ENCODE peak calls at places on chromosomes 7 and 10, in nine cellular contexts. One of them, this sample, is unnamed.

GRCh38 chr10:120336910-120337540 is 120.0 kb upstream of the PLPP4 start:
- DNase-seq in uterus: no peak
- DNase-seq in stomach: peak; percentile 73
- DNase-seq in small intestine: peak; percentile 48
- DNase-seq in A549: peak; percentile 49
- DNase-seq in fibroblast of pulmonary artery: peak; percentile 48
- DNase-seq in RWPE2: no peak
- DNase-seq in ascending aorta: peak; percentile 63
- DNase-seq in astrocyte of the cerebellum: peak; percentile 6
- DNase-seq in this sample: no peak

GRCh38 chr7:14436878-14437277 is 447.4 kb upstream of the ETV1 start:
- DNase-seq in stomach: no peak
- DNase-seq in fibroblast of pulmonary artery: no peak
- DNase-seq in ascending aorta: no peak
- DNase-seq in astrocyte of the cerebellum: no peak
- DNase-seq in A549: no peak
- DNase-seq in RWPE2: no peak
- DNase-seq in uterus: no peak
- DNase-seq in small intestine: no peak
- DNase-seq in this sample: no peak

GRCh38 chr7:24504871-24505270 is 68.4 kb upstream of the PALS2 start:
- DNase-seq in fibroblast of pulmonary artery: no peak
- DNase-seq in uterus: no peak
- DNase-seq in stomach: no peak
- DNase-seq in small intestine: no peak
- DNase-seq in astrocyte of the cerebellum: no peak
- DNase-seq in RWPE2: no peak
- DNase-seq in ascending aorta: no peak
- DNase-seq in A549: no peak
- DNase-seq in this sample: no peak

GRCh38 chr10:102235598-102235920 is 5.8 kb downstream of the PITX3 start:
- DNase-seq in ascending aorta: no peak
- DNase-seq in RWPE2: no peak
- DNase-seq in A549: peak; percentile 50
- DNase-seq in small intestine: peak; percentile 58
- DNase-seq in astrocyte of the cerebellum: no peak
- DNase-seq in uterus: no peak
- DNase-seq in stomach: no peak
- DNase-seq in fibroblast of pulmonary artery: no peak
- DNase-seq in this sample: no peak

GRCh38 chr10:78552261-78552811 is 516.4 kb upstream of the ZMIZ1 start:
- DNase-seq in RWPE2: no peak
- DNase-seq in ascending aorta: peak; percentile 79
- DNase-seq in A549: no peak
- DNase-seq in stomach: no peak
- DNase-seq in uterus: peak; percentile 94
- DNase-seq in fibroblast of pulmonary artery: peak; percentile 51
- DNase-seq in astrocyte of the cerebellum: peak; percentile 94
- DNase-seq in small intestine: no peak
- DNase-seq in this sample: peak; percentile 29

GRCh38 chr7:7577888-7578287 is 11.2 kb downstream of the MIOS start:
- DNase-seq in stomach: no peak
- DNase-seq in astrocyte of the cerebellum: no peak
- DNase-seq in fibroblast of pulmonary artery: no peak
- DNase-seq in RWPE2: no peak
- DNase-seq in uterus: no peak
- DNase-seq in small intestine: no peak
- DNase-seq in ascending aorta: no peak
- DNase-seq in A549: no peak
- DNase-seq in this sample: no peak

GRCh38 chr10:85187047-85187446 is 858.7 kb downstream of the CCSER2 start:
- DNase-seq in uterus: no peak
- DNase-seq in RWPE2: no peak
- DNase-seq in astrocyte of the cerebellum: no peak
- DNase-seq in A549: no peak
- DNase-seq in stomach: no peak
- DNase-seq in ascending aorta: no peak
- DNase-seq in fibroblast of pulmonary artery: no peak
- DNase-seq in small intestine: peak; percentile 2
- DNase-seq in this sample: no peak

GRCh38 chr7:54995631-54996340 is 23.0 kb upstream of the EGFR start:
- DNase-seq in fibroblast of pulmonary artery: peak; percentile 53
- DNase-seq in astrocyte of the cerebellum: no peak
- DNase-seq in RWPE2: no peak
- DNase-seq in stomach: no peak
- DNase-seq in ascending aorta: no peak
- DNase-seq in A549: peak; percentile 85
- DNase-seq in uterus: no peak
- DNase-seq in small intestine: peak; percentile 71
- DNase-seq in this sample: peak; percentile 59

GRCh38 chr7:45162311-45162845 is 4.8 kb downstream of the RAMP3 start:
- DNase-seq in stomach: no peak
- DNase-seq in RWPE2: peak; percentile 15
- DNase-seq in small intestine: no peak
- DNase-seq in ascending aorta: no peak
- DNase-seq in uterus: no peak
- DNase-seq in A549: no peak
- DNase-seq in fibroblast of pulmonary artery: no peak
- DNase-seq in astrocyte of the cerebellum: no peak
- DNase-seq in this sample: no peak

GRCh38 chr7:130732980-130733865 is 784 bp downstream of the KLF14 start:
- DNase-seq in astrocyte of the cerebellum: no peak
- DNase-seq in uterus: peak; percentile 15
- DNase-seq in ascending aorta: no peak
- DNase-seq in fibroblast of pulmonary artery: no peak
- DNase-seq in small intestine: no peak
- DNase-seq in stomach: peak; percentile 33
- DNase-seq in A549: peak; percentile 9
- DNase-seq in RWPE2: peak; percentile 61
- DNase-seq in this sample: no peak

GRCh38 chr7:150787321-150788281 is 12.6 kb downstream of the TMEM176B start:
- DNase-seq in fibroblast of pulmonary artery: no peak
- DNase-seq in small intestine: no peak
- DNase-seq in A549: no peak
- DNase-seq in astrocyte of the cerebellum: no peak
- DNase-seq in RWPE2: no peak
- DNase-seq in uterus: no peak
- DNase-seq in stomach: no peak
- DNase-seq in ascending aorta: no peak
- DNase-seq in this sample: no peak

GRCh38 chr10:34689053-34689452 is 126.0 kb downstream of the PARD3 start:
- DNase-seq in uterus: no peak
- DNase-seq in RWPE2: no peak
- DNase-seq in ascending aorta: no peak
- DNase-seq in small intestine: no peak
- DNase-seq in astrocyte of the cerebellum: peak; percentile 64
- DNase-seq in stomach: no peak
- DNase-seq in A549: no peak
- DNase-seq in fibroblast of pulmonary artery: peak; percentile 75
- DNase-seq in this sample: no peak

GRCh38 chr10:96454184-96454583 is 59.5 kb downstream of the TLL2 start:
- DNase-seq in A549: no peak
- DNase-seq in astrocyte of the cerebellum: no peak
- DNase-seq in small intestine: no peak
- DNase-seq in RWPE2: no peak
- DNase-seq in uterus: no peak
- DNase-seq in fibroblast of pulmonary artery: no peak
- DNase-seq in stomach: no peak
- DNase-seq in ascending aorta: no peak
- DNase-seq in this sample: no peak

GRCh38 chr7:29962035-29962434 is 27.6 kb downstream of the SCRN1 start:
- DNase-seq in RWPE2: no peak
- DNase-seq in uterus: no peak
- DNase-seq in fibroblast of pulmonary artery: no peak
- DNase-seq in astrocyte of the cerebellum: no peak
- DNase-seq in ascending aorta: no peak
- DNase-seq in stomach: no peak
- DNase-seq in A549: no peak
- DNase-seq in small intestine: no peak
- DNase-seq in this sample: no peak

GRCh38 chr7:135684699-135685098 is 22.4 kb downstream of the STMP1 start:
- DNase-seq in stomach: no peak
- DNase-seq in RWPE2: no peak
- DNase-seq in uterus: no peak
- DNase-seq in fibroblast of pulmonary artery: no peak
- DNase-seq in astrocyte of the cerebellum: no peak
- DNase-seq in A549: no peak
- DNase-seq in ascending aorta: no peak
- DNase-seq in small intestine: no peak
- DNase-seq in this sample: no peak

GRCh38 chr7:130926021-130926691 is 192.1 kb upstream of the KLF14 start:
- DNase-seq in ascending aorta: no peak
- DNase-seq in fibroblast of pulmonary artery: no peak
- DNase-seq in astrocyte of the cerebellum: no peak
- DNase-seq in RWPE2: no peak
- DNase-seq in small intestine: no peak
- DNase-seq in A549: no peak
- DNase-seq in uterus: no peak
- DNase-seq in stomach: no peak
- DNase-seq in this sample: no peak

GRCh38 chr7:99404977-99405320 is 3.4 kb downstream of the PDAP1 start:
- DNase-seq in uterus: no peak
- DNase-seq in RWPE2: no peak
- DNase-seq in ascending aorta: no peak
- DNase-seq in stomach: no peak
- DNase-seq in fibroblast of pulmonary artery: no peak
- DNase-seq in A549: no peak
- DNase-seq in small intestine: no peak
- DNase-seq in astrocyte of the cerebellum: no peak
- DNase-seq in this sample: no peak

GRCh38 chr7:99408347-99409191 is at the start of the genes BUD31 and PDAP1:
- DNase-seq in small intestine: peak; percentile 95
- DNase-seq in uterus: peak; percentile 92
- DNase-seq in RWPE2: peak; percentile 90
- DNase-seq in ascending aorta: peak; percentile 94
- DNase-seq in stomach: peak; percentile 92
- DNase-seq in astrocyte of the cerebellum: peak; percentile 85
- DNase-seq in fibroblast of pulmonary artery: peak; percentile 96
- DNase-seq in A549: peak; percentile 96
- DNase-seq in this sample: peak; percentile 81

GRCh38 chr7:99407849-99408346 is 499 bp downstream of the PDAP1 start:
- DNase-seq in small intestine: peak; percentile 45
- DNase-seq in stomach: peak; percentile 40
- DNase-seq in A549: peak; percentile 46
- DNase-seq in uterus: peak; percentile 72
- DNase-seq in fibroblast of pulmonary artery: peak; percentile 74
- DNase-seq in ascending aorta: peak; percentile 94
- DNase-seq in RWPE2: no peak
- DNase-seq in astrocyte of the cerebellum: peak; percentile 71
- DNase-seq in this sample: peak; percentile 63

GRCh38 chr7:99404235-99404976 is 4.0 kb downstream of the PDAP1 start:
- DNase-seq in A549: no peak
- DNase-seq in fibroblast of pulmonary artery: no peak
- DNase-seq in uterus: no peak
- DNase-seq in astrocyte of the cerebellum: no peak
- DNase-seq in stomach: no peak
- DNase-seq in ascending aorta: no peak
- DNase-seq in RWPE2: no peak
- DNase-seq in small intestine: no peak
- DNase-seq in this sample: peak; percentile 32

DNA sequence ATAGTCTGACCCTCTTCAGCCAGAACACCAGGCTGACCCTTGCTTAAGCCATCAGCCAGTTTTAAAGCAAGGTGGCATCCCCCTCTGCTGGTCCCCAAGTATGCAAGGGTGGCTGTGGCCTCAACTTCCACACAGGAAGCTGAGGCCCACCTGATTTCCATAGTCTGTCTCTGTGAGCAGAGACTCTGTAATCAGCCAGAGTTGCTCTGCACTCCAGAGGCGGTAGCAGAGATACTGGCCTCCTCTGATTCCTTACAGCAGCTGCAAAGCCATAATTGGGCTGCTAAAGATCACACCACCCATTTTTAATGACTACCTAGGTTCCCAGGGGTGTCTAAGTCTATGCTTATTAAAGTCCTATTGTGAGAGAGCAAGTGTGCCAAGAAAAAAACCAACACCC is 1.8 kb downstream of the PDAP1 start:
- DNase-seq in ascending aorta: no peak
- DNase-seq in small intestine: no peak
- DNase-seq in RWPE2: no peak
- DNase-seq in stomach: no peak
- DNase-seq in uterus: no peak
- DNase-seq in fibroblast of pulmonary artery: no peak
- DNase-seq in astrocyte of the cerebellum: no peak
- DNase-seq in A549: no peak
- DNase-seq in this sample: no peak
- H3K4me3 ChIP-seq in ascending aorta: no peak overlapping the region
- H3K4me3 ChIP-seq in small intestine: no peak overlapping the region
- H3K4me3 ChIP-seq in RWPE2: no peak overlapping the region
- H3K4me3 ChIP-seq in stomach: peak overlapping the region; percentile 80
- H3K4me3 ChIP-seq in uterus: no peak overlapping the region
- H3K4me3 ChIP-seq in fibroblast of pulmonary artery: no peak overlapping the region
- H3K4me3 ChIP-seq in astrocyte of the cerebellum: no peak overlapping the region
- H3K4me3 ChIP-seq in A549: peak overlapping the region; percentile 99
- H3K4me3 ChIP-seq in this sample: no peak overlapping the region

GRCh38 chr10:42976353-42977031 is 100.4 kb upstream of the RET start:
- DNase-seq in RWPE2: peak; percentile 32
- DNase-seq in astrocyte of the cerebellum: no peak
- DNase-seq in small intestine: no peak
- DNase-seq in uterus: peak; percentile 3
- DNase-seq in ascending aorta: peak; percentile 19
- DNase-seq in A549: no peak
- DNase-seq in fibroblast of pulmonary artery: no peak
- DNase-seq in stomach: peak; percentile 17
- DNase-seq in this sample: no peak
- H3K4me3 ChIP-seq in RWPE2: no peak overlapping the region
- H3K4me3 ChIP-seq in astrocyte of the cerebellum: no peak overlapping the region
- H3K4me3 ChIP-seq in small intestine: no peak overlapping the region
- H3K4me3 ChIP-seq in uterus: no peak overlapping the region
- H3K4me3 ChIP-seq in ascending aorta: no peak overlapping the region
- H3K4me3 ChIP-seq in A549: no peak overlapping the region
- H3K4me3 ChIP-seq in fibroblast of pulmonary artery: no peak overlapping the region
- H3K4me3 ChIP-seq in stomach: no peak overlapping the region
- H3K4me3 ChIP-seq in this sample: no peak overlapping the region

GRCh38 chr7:1236132-1236655 is 3.5 kb downstream of the UNCX start:
- DNase-seq in astrocyte of the cerebellum: no peak
- DNase-seq in small intestine: peak; percentile 54
- DNase-seq in stomach: no peak
- DNase-seq in uterus: no peak
- DNase-seq in A549: peak; percentile 38
- DNase-seq in ascending aorta: no peak
- DNase-seq in RWPE2: no peak
- DNase-seq in fibroblast of pulmonary artery: no peak
- DNase-seq in this sample: no peak
- H3K4me3 ChIP-seq in astrocyte of the cerebellum: no peak overlapping the region
- H3K4me3 ChIP-seq in small intestine: peak overlapping the region; percentile 42
- H3K4me3 ChIP-seq in stomach: no peak overlapping the region
- H3K4me3 ChIP-seq in uterus: no peak overlapping the region
- H3K4me3 ChIP-seq in A549: peak overlapping the region; percentile 38
- H3K4me3 ChIP-seq in ascending aorta: peak overlapping the region; percentile 37
- H3K4me3 ChIP-seq in RWPE2: no peak overlapping the region
- H3K4me3 ChIP-seq in fibroblast of pulmonary artery: no peak overlapping the region
- H3K4me3 ChIP-seq in this sample: no peak overlapping the region

DNA sequence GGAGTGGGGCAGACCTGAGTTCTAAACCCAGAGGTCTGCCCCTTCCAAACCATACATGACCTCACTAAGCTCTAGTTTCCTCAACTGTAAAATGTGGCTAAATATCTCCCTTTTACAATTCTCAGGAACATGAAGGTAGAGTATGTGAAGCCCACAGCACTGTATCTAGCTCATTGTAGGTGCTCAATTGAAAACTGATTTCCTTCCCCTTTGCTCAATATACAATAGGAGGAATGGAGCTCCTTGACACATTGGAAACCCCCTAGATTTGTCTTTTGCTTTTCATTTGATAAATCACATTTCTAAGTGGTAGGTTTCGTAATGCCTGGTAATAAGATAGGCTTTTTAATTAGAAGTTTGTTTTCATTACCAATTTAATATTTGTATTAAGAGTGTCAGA is 153.3 kb downstream of the ARID5B start:
- DNase-seq in RWPE2: no peak
- DNase-seq in A549: no peak
- DNase-seq in fibroblast of pulmonary artery: peak; percentile 26
- DNase-seq in uterus: no peak
- DNase-seq in astrocyte of the cerebellum: no peak
- DNase-seq in small intestine: no peak
- DNase-seq in stomach: no peak
- DNase-seq in ascending aorta: no peak
- DNase-seq in this sample: no peak
- H3K4me3 ChIP-seq in RWPE2: no peak overlapping the region
- H3K4me3 ChIP-seq in A549: no peak overlapping the region
- H3K4me3 ChIP-seq in fibroblast of pulmonary artery: peak overlapping the region; percentile 8
- H3K4me3 ChIP-seq in uterus: peak overlapping the region; percentile 0
- H3K4me3 ChIP-seq in astrocyte of the cerebellum: no peak overlapping the region
- H3K4me3 ChIP-seq in small intestine: no peak overlapping the region
- H3K4me3 ChIP-seq in stomach: peak overlapping the region; percentile 39
- H3K4me3 ChIP-seq in ascending aorta: peak overlapping the region; percentile 34
- H3K4me3 ChIP-seq in this sample: no peak overlapping the region

This sample was measured in skeletal muscle cell.